ENCODE peak calls at places on chromosomes 6 and 20, in five cellular contexts. S is amniotic stem cell, C is thoracic aorta, R is T1000, X is substantia nigra. V is an unnamed sample.

GRCh38 chr6:788058-788457 is 95.1 kb upstream of the EXOC2 start:
- DNase-seq in S (no peak), C (no peak), R (no peak), X (no peak), V (no peak)

GRCh38 chr6:35392111-35392702 is 49.8 kb downstream of the PPARD start:
- DNase-seq in S (no peak), C (no peak), R (no peak), X (no peak), V (no peak)

GRCh38 chr6:45454008-45454911 is 76.5 kb upstream of the SUPT3H start:
- DNase-seq in S (no peak), C (no peak), R (no peak), X (no peak), V (no peak)

GRCh38 chr6:138293996-138294395 is 75.7 kb upstream of the PBOV1 start:
- DNase-seq in S (no peak), C (no peak), R (no peak), X (no peak), V (no peak)

GRCh38 chr6:68473433-68474210 is 161.5 kb upstream of the ADGRB3 start:
- DNase-seq in S (no peak), C (no peak), R (no peak), X (no peak), V (no peak)

GRCh38 chr6:125201961-125202729 is 48.6 kb downstream of the TPD52L1 start:
- DNase-seq in S (peak), C (no peak), R (peak), X (no peak), V (no peak)

GRCh38 chr20:64102647-64103354 is 4.6 kb downstream of the NPBWR2 start:
- DNase-seq in S (no peak), C (no peak), R (no peak), X (no peak), V (no peak)

GRCh38 chr6:317068-317451 is 24.8 kb downstream of the DUSP22 start:
- DNase-seq in S (no peak), C (no peak), R (no peak), X (no peak), V (no peak)

GRCh38 chr6:165117121-165117520 is 192.3 kb downstream of the C6orf118 start:
- DNase-seq in S (no peak), C (no peak), R (no peak), X (no peak), V (no peak)

GRCh38 chr6:157726892-157727628 is 96.0 kb upstream of the SNX9 start:
- DNase-seq in S (no peak), C (no peak), R (no peak), X (no peak), V (no peak)

GRCh38 chr6:3324262-3324942 is 65.7 kb downstream of the PSMG4 start:
- DNase-seq in S (peak), C (no peak), R (peak), X (no peak), V (no peak)

GRCh38 chr20:13995841-13996240 is 525 bp downstream of the MACROD2 start:
- DNase-seq in S (no peak), C (no peak), R (no peak), X (no peak), V (no peak)

GRCh38 chr6:41645007-41645618 is 6.8 kb downstream of the MDFI start:
- DNase-seq in S (no peak), C (no peak), R (no peak), X (no peak), V (no peak)

GRCh38 chr6:25034477-25034876 is 98.7 kb upstream of the RIPOR2 start:
- DNase-seq in S (no peak), C (no peak), R (no peak), X (no peak), V (no peak)

GRCh38 chr6:49915035-49915434 is 48.7 kb upstream of the CRISP1 start:
- DNase-seq in S (no peak), C (no peak), R (no peak), X (no peak), V (no peak)

V was measured in GOT3.